ENCODE peak calls at places on chromosome 19, in ten cellular contexts. One of them, this sample, is unnamed. For H3K4me1, the result is how much of the 10 kb centered on the place peaks cover.

GRCh38 chr19:3413796-3414327 is 47.5 kb downstream of the NFIC start:
- DNase-seq in osteoblast: peak
- DNase-seq in effector memory CD4-positive, alpha-beta T cell: no peak
- DNase-seq in PC-9: no peak
- DNase-seq in ascending aorta: no peak
- DNase-seq in testis: no peak
- DNase-seq in ovary: no peak
- DNase-seq in stomach: no peak
- DNase-seq in OCI-LY7: no peak
- DNase-seq in H9: no peak
- DNase-seq in this sample: no peak

GRCh38 chr19:14139944-14140343 is 3.6 kb upstream of the ASF1B start:
- DNase-seq in ascending aorta: no peak
- DNase-seq in effector memory CD4-positive, alpha-beta T cell: no peak
- DNase-seq in osteoblast: no peak
- DNase-seq in ovary: no peak
- DNase-seq in OCI-LY7: no peak
- DNase-seq in PC-9: peak
- DNase-seq in testis: no peak
- DNase-seq in stomach: no peak
- DNase-seq in H9: no peak
- DNase-seq in this sample: no peak

GRCh38 chr19:511101-511841 is 4.0 kb downstream of the TPGS1 start:
- DNase-seq in PC-9: no peak
- DNase-seq in OCI-LY7: peak
- DNase-seq in ovary: no peak
- DNase-seq in ascending aorta: no peak
- DNase-seq in stomach: peak
- DNase-seq in osteoblast: no peak
- DNase-seq in testis: no peak
- DNase-seq in effector memory CD4-positive, alpha-beta T cell: peak
- DNase-seq in H9: peak
- DNase-seq in this sample: peak

GRCh38 chr19:23281663-23282276 is 31.6 kb upstream of the ZNF724 start:
- DNase-seq in OCI-LY7: peak
- DNase-seq in stomach: no peak
- DNase-seq in PC-9: no peak
- DNase-seq in ascending aorta: no peak
- DNase-seq in effector memory CD4-positive, alpha-beta T cell: no peak
- DNase-seq in osteoblast: no peak
- DNase-seq in H9: no peak
- DNase-seq in ovary: no peak
- DNase-seq in testis: no peak
- DNase-seq in this sample: no peak

GRCh38 chr19:14381689-14382474 is 638 bp downstream of the ADGRE5 start:
- DNase-seq in testis: no peak
- DNase-seq in stomach: peak
- DNase-seq in H9: no peak
- DNase-seq in ascending aorta: peak
- DNase-seq in ovary: no peak
- DNase-seq in osteoblast: peak
- DNase-seq in OCI-LY7: peak
- DNase-seq in PC-9: peak
- DNase-seq in effector memory CD4-positive, alpha-beta T cell: peak
- DNase-seq in this sample: peak

GRCh38 chr19:4038057-4038456 is 28.6 kb downstream of the ZBTB7A start:
- DNase-seq in OCI-LY7: no peak
- DNase-seq in effector memory CD4-positive, alpha-beta T cell: no peak
- DNase-seq in osteoblast: no peak
- DNase-seq in testis: no peak
- DNase-seq in ovary: peak
- DNase-seq in PC-9: no peak
- DNase-seq in H9: no peak
- DNase-seq in stomach: no peak
- DNase-seq in ascending aorta: no peak
- DNase-seq in this sample: no peak

GRCh38 chr19:49165111-49165750 is 7.6 kb downstream of the TRPM4 start:
- DNase-seq in OCI-LY7: no peak
- DNase-seq in ascending aorta: peak
- DNase-seq in PC-9: peak
- DNase-seq in H9: no peak
- DNase-seq in effector memory CD4-positive, alpha-beta T cell: no peak
- DNase-seq in ovary: no peak
- DNase-seq in testis: no peak
- DNase-seq in osteoblast: peak
- DNase-seq in stomach: peak
- DNase-seq in this sample: peak

GRCh38 chr19:16328824-16329482 is 4.3 kb downstream of the KLF2 start:
- DNase-seq in H9: no peak
- DNase-seq in ascending aorta: no peak
- DNase-seq in effector memory CD4-positive, alpha-beta T cell: peak
- DNase-seq in stomach: no peak
- DNase-seq in OCI-LY7: peak
- DNase-seq in PC-9: no peak
- DNase-seq in testis: peak
- DNase-seq in ovary: peak
- DNase-seq in osteoblast: peak
- DNase-seq in this sample: no peak

GRCh38 chr19:48476176-48476575 is 7.0 kb downstream of the CYTH2 start:
- DNase-seq in testis: no peak
- DNase-seq in ascending aorta: no peak
- DNase-seq in effector memory CD4-positive, alpha-beta T cell: no peak
- DNase-seq in ovary: no peak
- DNase-seq in OCI-LY7: no peak
- DNase-seq in PC-9: no peak
- DNase-seq in H9: no peak
- DNase-seq in osteoblast: peak
- DNase-seq in stomach: no peak
- DNase-seq in this sample: no peak

GRCh38 chr19:45294291-45295029 is 28.2 kb downstream of the CKM start:
- DNase-seq in effector memory CD4-positive, alpha-beta T cell: no peak
- DNase-seq in stomach: no peak
- DNase-seq in ascending aorta: peak
- DNase-seq in osteoblast: peak
- DNase-seq in OCI-LY7: no peak
- DNase-seq in testis: peak
- DNase-seq in H9: no peak
- DNase-seq in ovary: peak
- DNase-seq in PC-9: no peak
- DNase-seq in this sample: peak

GRCh38 chr19:31257426-31258130 is 91.7 kb downstream of the TSHZ3 start:
- DNase-seq in OCI-LY7: no peak
- DNase-seq in testis: no peak
- DNase-seq in effector memory CD4-positive, alpha-beta T cell: no peak
- DNase-seq in H9: no peak
- DNase-seq in stomach: no peak
- DNase-seq in PC-9: no peak
- DNase-seq in ovary: no peak
- DNase-seq in osteoblast: peak
- DNase-seq in ascending aorta: no peak
- DNase-seq in this sample: no peak

GRCh38 chr19:5644051-5644450 is 21.2 kb downstream of the SAFB start:
- DNase-seq in H9: no peak
- DNase-seq in effector memory CD4-positive, alpha-beta T cell: no peak
- DNase-seq in testis: no peak
- DNase-seq in PC-9: no peak
- DNase-seq in stomach: no peak
- DNase-seq in ascending aorta: no peak
- DNase-seq in ovary: no peak
- DNase-seq in OCI-LY7: no peak
- DNase-seq in osteoblast: no peak
- DNase-seq in this sample: no peak

GRCh38 chr19:1656988-1657536 is 4.6 kb upstream of the TCF3 start:
- DNase-seq in ovary: no peak
- DNase-seq in OCI-LY7: no peak
- DNase-seq in H9: no peak
- DNase-seq in osteoblast: no peak
- DNase-seq in ascending aorta: no peak
- DNase-seq in PC-9: no peak
- DNase-seq in testis: no peak
- DNase-seq in effector memory CD4-positive, alpha-beta T cell: no peak
- DNase-seq in stomach: no peak
- DNase-seq in this sample: no peak
- H3K27ac ChIP-seq in ovary: no peak
- H3K27ac ChIP-seq in OCI-LY7: no peak
- H3K27ac ChIP-seq in H9: no peak
- H3K27ac ChIP-seq in osteoblast: no peak
- H3K27ac ChIP-seq in ascending aorta: no peak
- H3K27ac ChIP-seq in PC-9: no peak
- H3K27ac ChIP-seq in testis: no peak
- H3K27ac ChIP-seq in effector memory CD4-positive, alpha-beta T cell: no peak
- H3K27ac ChIP-seq in stomach: peak
- H3K27ac ChIP-seq in this sample: no peak

GRCh38 chr19:55248704-55249103 is 10.1 kb downstream of the PPP6R1 start:
- DNase-seq in OCI-LY7: no peak
- DNase-seq in H9: no peak
- DNase-seq in effector memory CD4-positive, alpha-beta T cell: no peak
- DNase-seq in stomach: no peak
- DNase-seq in testis: no peak
- DNase-seq in ovary: no peak
- DNase-seq in PC-9: no peak
- DNase-seq in ascending aorta: no peak
- DNase-seq in osteoblast: peak
- DNase-seq in this sample: no peak
- H3K4me1 ChIP-seq in OCI-LY7: under half
- H3K4me1 ChIP-seq in H9: under half
- H3K4me1 ChIP-seq in effector memory CD4-positive, alpha-beta T cell: under half
- H3K4me1 ChIP-seq in stomach: half or more
- H3K4me1 ChIP-seq in testis: under half
- H3K4me1 ChIP-seq in ovary: under half
- H3K4me1 ChIP-seq in PC-9: under half
- H3K4me1 ChIP-seq in ascending aorta: under half
- H3K4me1 ChIP-seq in osteoblast: under half
- H3K4me1 ChIP-seq in this sample: half or more

GRCh38 chr19:34996978-34997640 is 3.0 kb upstream of the GRAMD1A start:
- DNase-seq in effector memory CD4-positive, alpha-beta T cell: no peak
- DNase-seq in ovary: no peak
- DNase-seq in ascending aorta: no peak
- DNase-seq in testis: no peak
- DNase-seq in osteoblast: no peak
- DNase-seq in stomach: no peak
- DNase-seq in OCI-LY7: peak
- DNase-seq in H9: no peak
- DNase-seq in PC-9: no peak
- DNase-seq in this sample: no peak

GRCh38 chr19:35000647-35001501 is 751 bp downstream of the GRAMD1A start:
- DNase-seq in effector memory CD4-positive, alpha-beta T cell: peak
- DNase-seq in stomach: no peak
- DNase-seq in osteoblast: peak
- DNase-seq in ovary: peak
- DNase-seq in OCI-LY7: peak
- DNase-seq in PC-9: no peak
- DNase-seq in testis: no peak
- DNase-seq in ascending aorta: no peak
- DNase-seq in H9: peak
- DNase-seq in this sample: peak

GRCh38 chr19:34999498-35000337 is at the start of gene GRAMD1A:
- DNase-seq in PC-9: peak
- DNase-seq in H9: peak
- DNase-seq in ascending aorta: peak
- DNase-seq in testis: peak
- DNase-seq in osteoblast: peak
- DNase-seq in stomach: peak
- DNase-seq in OCI-LY7: peak
- DNase-seq in effector memory CD4-positive, alpha-beta T cell: peak
- DNase-seq in ovary: peak
- DNase-seq in this sample: peak

GRCh38 chr19:35000338-35000646 is 169 bp downstream of the GRAMD1A start:
- DNase-seq in ovary: no peak
- DNase-seq in ascending aorta: no peak
- DNase-seq in stomach: no peak
- DNase-seq in PC-9: no peak
- DNase-seq in effector memory CD4-positive, alpha-beta T cell: no peak
- DNase-seq in osteoblast: no peak
- DNase-seq in H9: no peak
- DNase-seq in OCI-LY7: no peak
- DNase-seq in testis: no peak
- DNase-seq in this sample: no peak

GRCh38 chr19:34998777-34999497 is 1.2 kb upstream of the GRAMD1A start:
- DNase-seq in OCI-LY7: no peak
- DNase-seq in effector memory CD4-positive, alpha-beta T cell: no peak
- DNase-seq in ascending aorta: no peak
- DNase-seq in ovary: peak
- DNase-seq in osteoblast: peak
- DNase-seq in testis: no peak
- DNase-seq in stomach: no peak
- DNase-seq in H9: peak
- DNase-seq in PC-9: no peak
- DNase-seq in this sample: peak
- H3K27ac ChIP-seq in OCI-LY7: no peak
- H3K27ac ChIP-seq in effector memory CD4-positive, alpha-beta T cell: peak
- H3K27ac ChIP-seq in ascending aorta: peak
- H3K27ac ChIP-seq in ovary: peak
- H3K27ac ChIP-seq in osteoblast: peak
- H3K27ac ChIP-seq in testis: peak
- H3K27ac ChIP-seq in stomach: peak
- H3K27ac ChIP-seq in H9: peak
- H3K27ac ChIP-seq in PC-9: no peak
- H3K27ac ChIP-seq in this sample: peak

GRCh38 chr19:18502236-18502632 is 19.6 kb downstream of the ELL start:
- DNase-seq in effector memory CD4-positive, alpha-beta T cell: peak
- DNase-seq in OCI-LY7: no peak
- DNase-seq in ascending aorta: no peak
- DNase-seq in ovary: no peak
- DNase-seq in testis: no peak
- DNase-seq in H9: no peak
- DNase-seq in osteoblast: peak
- DNase-seq in PC-9: no peak
- DNase-seq in stomach: no peak
- DNase-seq in this sample: no peak
- H3K4me1 ChIP-seq in effector memory CD4-positive, alpha-beta T cell: half or more
- H3K4me1 ChIP-seq in OCI-LY7: under half
- H3K4me1 ChIP-seq in ascending aorta: half or more
- H3K4me1 ChIP-seq in ovary: under half
- H3K4me1 ChIP-seq in testis: half or more
- H3K4me1 ChIP-seq in H9: under half
- H3K4me1 ChIP-seq in osteoblast: under half
- H3K4me1 ChIP-seq in PC-9: under half
- H3K4me1 ChIP-seq in stomach: half or more
- H3K4me1 ChIP-seq in this sample: half or more

GRCh38 chr19:50602089-50602422 is 33.8 kb upstream of the LRRC4B start:
- DNase-seq in stomach: no peak
- DNase-seq in effector memory CD4-positive, alpha-beta T cell: no peak
- DNase-seq in ascending aorta: no peak
- DNase-seq in OCI-LY7: no peak
- DNase-seq in H9: no peak
- DNase-seq in osteoblast: no peak
- DNase-seq in testis: no peak
- DNase-seq in ovary: no peak
- DNase-seq in PC-9: no peak
- DNase-seq in this sample: no peak
- H3K27ac ChIP-seq in stomach: no peak
- H3K27ac ChIP-seq in effector memory CD4-positive, alpha-beta T cell: no peak
- H3K27ac ChIP-seq in ascending aorta: no peak
- H3K27ac ChIP-seq in OCI-LY7: no peak
- H3K27ac ChIP-seq in H9: no peak
- H3K27ac ChIP-seq in osteoblast: no peak
- H3K27ac ChIP-seq in testis: no peak
- H3K27ac ChIP-seq in ovary: no peak
- H3K27ac ChIP-seq in PC-9: no peak
- H3K27ac ChIP-seq in this sample: no peak

This sample was measured in heart left ventricle.